ENCODE peak calls at places on chromosomes 12 and 14, in four cellular contexts. X, F, I and E are unnamed samples.

GRCh38 chr12:3330976-3331375 is 160.0 kb upstream of the PRMT8 start:
- DNase-seq in I (no peak), X (no peak), F (no peak), E (no peak)

GRCh38 chr14:24690492-24690891 is 56.5 kb upstream of the GZMB start:
- DNase-seq in X (peak), F (no peak), I (no peak), E (no peak)

GRCh38 chr12:104673294-104674062 is 216.7 kb downstream of the CHST11 start:
- DNase-seq in F (no peak), X (no peak), I (no peak), E (no peak)

GRCh38 chr14:91417134-91417982 is at the start of gene CCDC88C:
- DNase-seq in X (peak), F (no peak), I (no peak), E (no peak)

GRCh38 chr12:70121562-70121961 is 121.7 kb upstream of the CNOT2 start:
- DNase-seq in F (no peak), X (no peak), I (no peak), E (no peak)

GRCh38 chr14:22977684-22978486 is 4.5 kb downstream of the AJUBA start:
- DNase-seq in I (no peak), X (peak), F (no peak), E (no peak)

GRCh38 chr14:90827919-90828610 is 11.8 kb upstream of the TTC7B start:
- DNase-seq in X (peak), I (peak), F (peak), E (peak)

GRCh38 chr12:34347367-34347766 is 325.1 kb downstream of the ALG10 start:
- DNase-seq in I (no peak), F (no peak), X (peak), E (no peak)

GRCh38 chr12:121964813-121965643 is 46.6 kb downstream of the CFAP251 start:
- DNase-seq in I (no peak), X (no peak), F (no peak), E (no peak)

GRCh38 chr14:37406095-37406494 is 189.0 kb downstream of the FOXA1 start:
- DNase-seq in I (no peak), X (no peak), F (no peak), E (no peak)

GRCh38 chr12:131287015-131287937 is 333.6 kb downstream of the ADGRD1 start:
- DNase-seq in X (no peak), F (no peak), I (no peak), E (no peak)

GRCh38 chr12:45278447-45278846 is 62.6 kb downstream of the ANO6 start:
- DNase-seq in X (no peak), F (no peak), I (no peak), E (no peak)

GRCh38 chr12:91353266-91353665 is 170.6 kb upstream of the DCN start:
- DNase-seq in I (no peak), X (no peak), F (no peak), E (no peak)

GRCh38 chr14:104797112-104798044 is 1.8 kb upstream of the AKT1 start:
- DNase-seq in F (no peak), I (no peak), X (peak), E (no peak)

GRCh38 chr14:79483989-79484388 is 727.3 kb downstream of the DIO2 start:
- DNase-seq in F (no peak), X (no peak), I (no peak), E (no peak)

GRCh38 chr14:100306506-100307214 is 416 bp upstream of the SLC25A29 start:
- DNase-seq in I (no peak), X (peak), F (peak), E (peak)

GRCh38 chr12:124742111-124742510 is 121.6 kb downstream of the SCARB1 start:
- DNase-seq in X (no peak), F (no peak), I (no peak), E (no peak)

GRCh38 chr14:61284001-61284400 is 2.9 kb upstream of the TMEM30B start:
- DNase-seq in F (no peak), X (no peak), I (no peak), E (no peak)

GRCh38 chr14:34794217-34794616 is 79.8 kb upstream of the CFL2 start:
- DNase-seq in X (no peak), F (no peak), I (no peak), E (no peak)

GRCh38 chr14:68790656-68791077 is 2.2 kb downstream of the ZFP36L1 start:
- DNase-seq in I (no peak), X (no peak), F (no peak), E (no peak)

GRCh38 chr12:57832966-57833365 is 13.6 kb downstream of the CTDSP2 start:
- DNase-seq in X (no peak), F (no peak), I (no peak), E (no peak)

GRCh38 chr14:106268013-106268727 is 741.8 kb downstream of the TMEM121 start:
- DNase-seq in X (peak), F (no peak), I (no peak), E (no peak)

DNA sequence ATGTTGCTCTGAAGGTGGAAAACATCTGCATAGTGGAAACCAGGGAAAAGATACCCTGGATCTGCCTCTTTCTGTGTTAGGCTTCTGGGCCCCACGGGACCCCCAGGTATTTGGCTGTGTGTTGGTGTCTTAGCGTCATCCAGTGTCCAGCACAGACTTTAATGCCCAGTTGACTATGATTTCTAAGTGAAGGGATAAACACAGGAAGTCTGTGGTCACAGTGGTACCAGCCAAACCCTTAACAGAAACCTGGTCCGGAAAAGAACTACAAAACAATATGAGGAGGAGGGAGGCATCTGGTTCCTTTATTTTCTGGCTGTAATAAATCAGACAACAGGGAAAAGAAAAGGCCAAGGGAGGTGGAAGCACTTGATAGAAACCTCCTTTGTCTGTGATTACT is 56.4 kb downstream of the CMKLR1 start:
- DNase-seq in F (no peak), X (no peak), I (no peak), E (no peak)
- TF ChIP-seq SPI1 in F (no peak), X (no peak), I (no peak), E (no peak)

GRCh38 chr12:54184024-54184805 is 4.6 kb downstream of the SMUG1 start:
- DNase-seq in X (peak), F (no peak), I (no peak), E (no peak)
- TF ChIP-seq SPI1 in X (no peak), F (no peak), I (no peak), E (no peak)

GRCh38 chr12:68007023-68007422 is 17.8 kb downstream of the IFNG-AS1 start:
- DNase-seq in X (no peak), F (no peak), I (no peak), E (no peak)
- TF ChIP-seq SPI1 in X (no peak), F (no peak), I (no peak), E (no peak)

DNA sequence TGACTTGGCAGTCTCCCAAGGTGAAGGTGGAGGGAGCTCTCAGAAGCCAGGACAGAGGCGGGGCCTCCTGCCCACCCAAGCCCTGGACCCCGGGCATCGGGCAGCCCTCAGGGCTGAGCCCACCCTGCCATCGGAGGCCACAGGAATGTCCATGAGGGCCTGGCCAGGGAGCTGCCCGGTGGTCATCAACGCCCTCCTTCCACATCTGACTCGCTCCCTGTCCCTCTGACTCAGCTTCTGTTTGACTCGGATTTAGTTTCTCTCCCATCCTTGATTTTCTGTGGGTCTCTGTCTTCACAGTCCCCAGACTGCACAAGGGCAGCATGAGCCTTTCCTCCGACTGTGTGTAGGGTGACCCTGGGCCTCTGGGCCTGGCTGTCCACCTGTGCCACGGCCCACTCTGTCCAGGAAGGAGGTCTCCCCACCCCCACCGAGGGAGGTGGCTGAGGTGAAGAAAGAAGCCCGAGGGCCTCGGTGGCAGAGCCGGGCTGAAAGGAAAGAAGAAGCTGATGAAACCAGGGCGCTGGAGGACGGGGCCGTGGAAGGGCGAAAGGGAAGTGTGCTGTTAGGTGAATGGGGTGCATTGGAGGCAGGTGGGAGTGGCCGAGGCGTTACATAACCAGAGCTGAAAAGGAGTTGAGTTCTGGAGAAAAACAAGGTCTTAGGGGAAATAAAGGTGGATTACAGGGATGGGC is 16.8 kb upstream of the TMEM106C start:
- DNase-seq in F (peak), I (no peak), X (no peak), E (no peak)
- TF ChIP-seq SPI1 in F (peak), I (no peak), X (no peak), E (no peak)

GRCh38 chr14:74591394-74591793 is 20.6 kb downstream of the LTBP2 start:
- DNase-seq in I (no peak), X (no peak), F (no peak), E (no peak)

GRCh38 chr14:74592476-74593191 is 19.4 kb downstream of the LTBP2 start:
- DNase-seq in I (peak), X (no peak), F (no peak), E (no peak)

GRCh38 chr14:74594021-74594420 is 18.0 kb downstream of the LTBP2 start:
- DNase-seq in I (no peak), X (no peak), F (no peak), E (no peak)

GRCh38 chr14:74593241-74593985 is 18.6 kb downstream of the LTBP2 start:
- DNase-seq in F (no peak), X (no peak), I (no peak), E (no peak)

DNA sequence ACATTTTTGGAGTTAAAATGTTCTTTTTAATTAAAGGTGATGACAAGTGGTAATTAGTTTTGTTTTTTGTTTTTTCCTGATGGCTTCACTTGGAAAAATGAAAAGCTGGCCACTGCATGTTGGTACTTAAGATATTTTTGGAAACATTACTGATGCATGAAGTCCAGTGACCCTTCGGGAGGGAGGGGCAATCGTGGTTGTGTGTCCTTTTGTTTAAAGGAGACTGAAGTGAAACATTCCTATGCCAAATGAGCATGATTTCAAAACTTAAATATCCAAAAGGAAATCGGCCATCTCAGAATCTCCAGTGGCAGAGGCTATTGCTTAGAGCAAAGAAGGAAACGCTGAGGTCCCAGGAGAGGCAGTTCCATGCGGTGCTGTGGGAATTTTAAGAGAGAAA is 20.1 kb downstream of the LTBP2 start:
- DNase-seq in F (no peak), X (no peak), I (no peak), E (no peak)
- TF ChIP-seq SPI1 in F (no peak), X (no peak), I (no peak), E (no peak)

GRCh38 chr12:99981639-99982190 is 3.0 kb downstream of the ANKS1B start:
- DNase-seq in I (no peak), F (no peak), X (no peak), E (no peak)

GRCh38 chr12:99985129-99985570 is 414 bp upstream of the ANKS1B start:
- DNase-seq in I (no peak), F (no peak), X (no peak), E (peak)

GRCh38 chr12:99984271-99985128 is at the start of gene ANKS1B:
- DNase-seq in X (peak), F (no peak), I (no peak), E (peak)

GRCh38 chr12:99985631-99986030 is 895 bp upstream of the ANKS1B start:
- DNase-seq in I (no peak), X (no peak), F (no peak), E (no peak)

GRCh38 chr12:99983721-99984258 is 946 bp downstream of the ANKS1B start:
- DNase-seq in F (no peak), X (no peak), I (no peak), E (no peak)
- TF ChIP-seq SPI1 in F (no peak), X (no peak), I (no peak), E (no peak)

DNA sequence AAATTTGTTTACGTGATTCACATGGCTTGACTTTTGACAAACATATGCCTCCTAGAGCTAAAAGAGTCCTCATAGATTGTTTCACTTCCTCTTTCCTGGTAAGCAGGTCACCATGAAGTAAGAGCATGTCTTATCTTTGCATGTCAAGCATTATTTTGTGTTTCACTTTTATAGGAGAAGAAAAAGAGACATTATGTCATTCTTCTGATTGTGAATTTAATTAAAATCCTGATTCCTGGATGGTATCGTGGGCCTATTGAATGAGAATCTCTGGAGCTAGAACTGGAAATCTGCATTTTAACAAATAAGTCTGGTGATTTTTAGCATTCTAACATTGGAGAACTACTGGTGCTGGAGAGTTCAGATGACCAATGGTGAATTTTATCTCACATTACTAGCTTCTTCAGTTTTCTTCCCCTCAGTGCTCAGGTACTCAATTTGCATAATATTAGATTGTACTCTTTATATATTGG is 218.6 kb upstream of the ATP2B1 start:
- DNase-seq in F (peak), X (peak), I (peak), E (peak)
- TF ChIP-seq SPI1 in F (peak), X (peak), I (peak), E (peak)